ENCODE peak calls at places on chromosomes 13 and 19, in ten cellular contexts. F, Z, X, C, L, N, H, U, E and S are unnamed samples.

GRCh38 chr19:2728783-2729387 is 7.7 kb upstream of the DIRAS1 start:
- DNase-seq in E (no peak), F (no peak), L (no peak), C (no peak), H (no peak), X (no peak), U (no peak), N (no peak), Z (no peak), S (no peak)

GRCh38 chr13:97254809-97255208 is 32.7 kb downstream of the MBNL2 start:
- DNase-seq in E (no peak), F (peak), C (peak), H (peak), U (peak), L (no peak), N (no peak), Z (no peak), X (no peak), S (no peak)

GRCh38 chr13:113172419-113172926 is 14.0 kb downstream of the PROZ start:
- DNase-seq in L (no peak), U (no peak), H (no peak), F (no peak), E (no peak), N (no peak), C (no peak), Z (no peak), X (no peak), S (no peak)

GRCh38 chr13:21557995-21558394 is 46.0 kb downstream of the MICU2 start:
- DNase-seq in E (no peak), U (peak), Z (no peak), F (peak), N (no peak), H (peak), L (peak), C (peak), X (no peak), S (peak)

GRCh38 chr13:110306960-110307696 is at the start of the genes COL4A1 and COL4A2:
- DNase-seq in N (no peak), F (peak), C (no peak), L (peak), X (no peak), Z (no peak), E (peak), U (peak), H (no peak), S (no peak)

GRCh38 chr19:50657672-50658437 is 8.6 kb downstream of the C19orf81 start:
- DNase-seq in Z (peak), N (peak), L (peak), E (peak), X (peak), F (peak), H (no peak), C (peak), U (peak), S (peak)

GRCh38 chr19:38792250-38793111 is 3.5 kb downstream of the LGALS7B start:
- DNase-seq in X (no peak), H (peak), C (no peak), E (peak), F (no peak), U (no peak), N (no peak), L (peak), Z (no peak), S (no peak)

GRCh38 chr19:4847190-4847973 is 15.9 kb upstream of the TICAM1 start:
- DNase-seq in X (no peak), C (no peak), U (no peak), N (no peak), E (no peak), L (no peak), H (no peak), F (no peak), Z (no peak), S (no peak)

GRCh38 chr13:107590556-107590955 is 624.8 kb downstream of the LIG4 start:
- DNase-seq in H (no peak), Z (no peak), N (no peak), L (no peak), U (peak), E (no peak), X (peak), C (no peak), F (no peak), S (no peak)

GRCh38 chr19:43595605-43595998 is 332 bp downstream of the IRGQ start:
- DNase-seq in E (no peak), U (no peak), H (no peak), L (no peak), C (no peak), N (no peak), Z (no peak), F (no peak), X (no peak), S (no peak)

GRCh38 chr13:29427937-29428309 is 167.6 kb downstream of the SLC7A1 start:
- DNase-seq in F (no peak), X (no peak), Z (no peak), C (no peak), U (no peak), N (no peak), H (no peak), L (no peak), E (no peak), S (no peak)

GRCh38 chr19:46963093-46963734 is 56.4 kb upstream of the NPAS1 start:
- DNase-seq in C (peak), Z (peak), U (peak), L (no peak), E (no peak), N (peak), F (peak), H (no peak), X (no peak), S (no peak)

GRCh38 chr13:96426160-96426559 is 336.3 kb downstream of the HS6ST3 start:
- DNase-seq in L (no peak), F (no peak), N (no peak), Z (no peak), U (no peak), H (no peak), C (no peak), X (no peak), E (no peak), S (no peak)

GRCh38 chr19:42028304-42029216 is 34.5 kb upstream of the ATP1A3 start:
- DNase-seq in E (peak), H (peak), L (peak), U (no peak), Z (no peak), N (no peak), C (no peak), F (no peak), X (no peak), S (no peak)

GRCh38 chr19:18414504-18415176 is 4.6 kb upstream of the SSBP4 start:
- DNase-seq in L (no peak), E (peak), N (no peak), U (peak), C (peak), Z (no peak), F (no peak), H (peak), X (no peak), S (no peak)

GRCh38 chr19:51007488-51007887 is 6.1 kb upstream of the KLK8 start:
- DNase-seq in X (no peak), U (no peak), Z (no peak), F (no peak), C (no peak), E (no peak), L (no peak), N (no peak), H (no peak), S (no peak)

GRCh38 chr13:76271728-76272232 is 614.4 kb downstream of the KCTD12 start:
- DNase-seq in H (no peak), N (no peak), F (peak), E (no peak), C (no peak), L (no peak), U (no peak), Z (no peak), X (no peak), S (no peak)

GRCh38 chr13:45142440-45143345 is 22.4 kb downstream of the GTF2F2 start:
- DNase-seq in N (no peak), H (peak), E (no peak), Z (no peak), C (no peak), F (peak), U (peak), X (no peak), L (no peak), S (peak)

GRCh38 chr19:7729831-7730285 is 2.1 kb downstream of the CLEC4G start:
- DNase-seq in C (no peak), N (no peak), F (no peak), U (no peak), Z (no peak), H (no peak), L (peak), E (no peak), X (no peak), S (no peak)